ENCODE peak calls at places on chromosomes 4 and X, in ten cellular contexts. F, P, H, C, R, N, J, U, Y and T are unnamed samples.

GRCh38 chr4:13325744-13326143 is 158.4 kb downstream of the RAB28 start:
- DNase-seq in R (no peak), C (no peak), F (peak; percentile 19), P (no peak), H (no peak), J (no peak), N (no peak), Y (no peak), U (no peak), T (no peak)

GRCh38 chr4:106868381-106869035 is 167.6 kb downstream of the DKK2 start:
- DNase-seq in U (no peak), F (peak; percentile 72), J (peak; percentile 72), C (no peak), N (no peak), H (peak; percentile 87), Y (no peak), P (no peak), R (no peak), T (no peak)

GRCh38 chrX:39020051-39020669 is 218.9 kb downstream of the MID1IP1 start:
- DNase-seq in F (no peak), H (no peak), J (no peak), P (no peak), N (no peak), U (no peak), Y (no peak), R (no peak), C (no peak), T (no peak)

GRCh38 chr4:86935499-86935832 is 655 bp downstream of the AFF1 start:
- DNase-seq in C (no peak), R (no peak), Y (no peak), F (no peak), N (no peak), P (no peak), J (peak; percentile 23), H (no peak), U (no peak), T (no peak)

GRCh38 chr4:94515365-94515764 is 63.6 kb downstream of the PDLIM5 start:
- DNase-seq in Y (no peak), U (no peak), H (no peak), R (no peak), N (no peak), C (no peak), F (no peak), P (no peak), J (no peak), T (no peak)

GRCh38 chrX:97854071-97854470 is 970.4 kb downstream of the RPA4 start:
- DNase-seq in F (no peak), U (no peak), Y (no peak), R (no peak), C (no peak), N (no peak), H (no peak), J (no peak), P (no peak), T (no peak)

GRCh38 chr4:183855651-183856190 is 49.4 kb upstream of the STOX2 start:
- DNase-seq in U (no peak), C (no peak), N (no peak), Y (no peak), R (no peak), F (no peak), J (no peak), H (no peak), P (no peak), T (no peak)

GRCh38 chr4:35970366-35970960 is 273.9 kb downstream of the ARAP2 start:
- DNase-seq in J (no peak), C (no peak), H (no peak), F (no peak), Y (no peak), N (no peak), P (no peak), R (no peak), U (no peak), T (no peak)

GRCh38 chrX:67613366-67613765 is 69.5 kb downstream of the AR start:
- DNase-seq in N (no peak), J (peak; percentile 39), P (no peak), R (no peak), C (no peak), F (no peak), U (no peak), H (peak; percentile 48), Y (no peak), T (peak; percentile 15)

GRCh38 chrX:153336128-153336894 is 2.4 kb downstream of the ZNF275 start:
- DNase-seq in F (peak; percentile 28), P (no peak), C (no peak), H (no peak), J (no peak), N (no peak), Y (no peak), U (no peak), R (no peak), T (no peak)

GRCh38 chr4:146477054-146477453 is 44.7 kb downstream of the SLC10A7 start:
- DNase-seq in H (peak; percentile 40), U (no peak), F (peak; percentile 20), C (no peak), Y (no peak), R (no peak), N (no peak), P (no peak), J (no peak), T (peak; percentile 52)

GRCh38 chr4:107997001-107997788 is 7.5 kb downstream of the HADH start:
- DNase-seq in U (no peak), Y (peak; percentile 29), F (peak; percentile 18), C (no peak), J (peak; percentile 81), P (no peak), H (peak; percentile 60), R (no peak), N (no peak), T (no peak)

GRCh38 chr4:151934766-151935165 is 174.0 kb upstream of the GATB start:
- DNase-seq in C (no peak), J (peak; percentile 66), R (no peak), H (no peak), Y (no peak), N (no peak), U (no peak), F (no peak), P (no peak), T (no peak)

GRCh38 chr4:109873791-109874514 is 26.0 kb downstream of the LRIT3 start:
- DNase-seq in N (no peak), P (no peak), F (peak; percentile 89), J (peak; percentile 53), U (peak; percentile 31), Y (no peak), R (no peak), C (no peak), H (peak; percentile 44), T (peak; percentile 10)

GRCh38 chr4:25842229-25842840 is 20.5 kb downstream of the SEL1L3 start:
- DNase-seq in J (no peak), U (no peak), N (peak; percentile 36), R (no peak), P (no peak), H (no peak), Y (no peak), C (no peak), F (no peak), T (no peak)

GRCh38 chr4:185232370-185232769 is 23.0 kb downstream of the SNX25 start:
- DNase-seq in Y (no peak), J (peak; percentile 47), R (no peak), U (no peak), F (peak; percentile 50), H (no peak), P (no peak), N (no peak), C (no peak), T (no peak)
- H3K4me3 ChIP-seq in Y (no peak overlapping the region), J (no peak overlapping the region), R (no peak overlapping the region), U (no peak overlapping the region), F (no peak overlapping the region), H (no peak overlapping the region), P (no peak overlapping the region), N (no peak overlapping the region), C (no peak overlapping the region), T (no peak overlapping the region)

DNA sequence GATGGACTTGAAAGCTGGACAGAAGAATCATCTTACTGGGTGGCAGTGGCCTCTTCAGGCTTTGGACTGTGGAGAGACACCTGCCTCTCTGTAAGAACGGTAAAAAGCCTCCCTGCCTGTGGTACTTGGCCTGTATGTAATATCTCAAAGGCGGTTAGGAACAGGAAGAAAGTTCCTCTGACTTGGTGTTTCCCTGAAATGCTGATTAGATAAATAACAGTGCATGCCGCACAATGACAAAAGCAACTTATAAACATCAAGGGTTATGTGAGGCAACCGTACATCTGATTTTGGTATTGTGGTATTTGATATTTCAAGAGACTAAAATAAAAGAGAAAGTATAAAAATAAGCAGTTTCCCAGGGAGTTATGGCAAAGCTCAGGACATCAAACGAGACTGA is 92.4 kb upstream of the SORBS2 start:
- DNase-seq in F (no peak), J (no peak), N (no peak), U (no peak), P (no peak), Y (no peak), H (no peak), C (no peak), R (no peak), T (no peak)
- TF ChIP-seq CTCF in F (no peak), J (no peak), N (no peak), U (no peak), P (no peak), Y (no peak), H (no peak), C (no peak), R (no peak), T (no peak)

GRCh38 chrX:102767287-102767686 is 46.7 kb downstream of the GPRASP3 start:
- DNase-seq in H (no peak), N (no peak), R (no peak), Y (no peak), F (no peak), J (no peak), P (no peak), U (no peak), C (no peak), T (no peak)
- H3K4me3 ChIP-seq in H (no peak overlapping the region), N (no peak overlapping the region), R (no peak overlapping the region), Y (no peak overlapping the region), F (no peak overlapping the region), J (no peak overlapping the region), P (no peak overlapping the region), U (no peak overlapping the region), C (no peak overlapping the region), T (no peak overlapping the region)

GRCh38 chr4:84678976-84679744 is 96.2 kb downstream of the CDS1 start:
- DNase-seq in C (no peak), Y (no peak), J (no peak), H (no peak), U (no peak), R (no peak), F (no peak), N (no peak), P (no peak), T (no peak)

GRCh38 chr4:84680956-84681355 is 98.0 kb downstream of the CDS1 start:
- DNase-seq in F (no peak), P (no peak), R (no peak), U (no peak), J (no peak), Y (no peak), H (no peak), N (no peak), C (no peak), T (no peak)

GRCh38 chr4:84683065-84683464 is 100.1 kb downstream of the CDS1 start:
- DNase-seq in R (no peak), U (no peak), Y (no peak), C (no peak), N (no peak), P (no peak), J (no peak), H (no peak), F (peak; percentile 34), T (no peak)

GRCh38 chr4:84683486-84683885 is 100.6 kb downstream of the CDS1 start:
- DNase-seq in J (peak; percentile 16), U (no peak), Y (no peak), H (no peak), N (no peak), P (no peak), F (no peak), R (no peak), C (no peak), T (no peak)

GRCh38 chr4:84681488-84682274 is 98.8 kb downstream of the CDS1 start:
- DNase-seq in C (no peak), Y (peak; percentile 56), R (no peak), N (peak; percentile 37), P (no peak), H (peak; percentile 69), U (no peak), J (peak; percentile 67), F (peak; percentile 47), T (peak; percentile 81)
- TF ChIP-seq CTCF in C (no peak), Y (peak; percentile 22), R (peak; percentile 31), N (no peak), P (no peak), H (no peak), U (no peak), J (no peak), F (no peak), T (peak; percentile 14)